ENCODE peak calls at places on chromosomes 1 and 21, in six cellular contexts. One of them, this sample, is unnamed.

GRCh38 chr21:14977814-14978213 is 87.0 kb downstream of the NRIP1 start:
- DNase-seq in mesenchymal stem cell: no peak
- DNase-seq in H9: no peak
- DNase-seq in IMR-90: no peak
- DNase-seq in neuronal stem cell: no peak
- DNase-seq in H1: no peak
- DNase-seq in this sample: no peak

GRCh38 chr1:205061665-205062069 is 18.7 kb downstream of the CNTN2 start:
- DNase-seq in mesenchymal stem cell: peak
- DNase-seq in H9: peak
- DNase-seq in IMR-90: peak
- DNase-seq in neuronal stem cell: peak
- DNase-seq in H1: peak
- DNase-seq in this sample: peak

GRCh38 chr1:61051455-61052392 is 30.6 kb upstream of the NFIA start:
- DNase-seq in mesenchymal stem cell: peak
- DNase-seq in H9: peak
- DNase-seq in IMR-90: no peak
- DNase-seq in neuronal stem cell: no peak
- DNase-seq in H1: peak
- DNase-seq in this sample: peak

GRCh38 chr1:151907363-151908139 is 1.8 kb downstream of the THEM4 start:
- DNase-seq in mesenchymal stem cell: no peak
- DNase-seq in H9: no peak
- DNase-seq in IMR-90: no peak
- DNase-seq in neuronal stem cell: peak
- DNase-seq in H1: no peak
- DNase-seq in this sample: peak

GRCh38 chr1:168824418-168824817 is 95.4 kb upstream of the DPT start:
- DNase-seq in mesenchymal stem cell: no peak
- DNase-seq in H9: no peak
- DNase-seq in IMR-90: no peak
- DNase-seq in neuronal stem cell: no peak
- DNase-seq in H1: no peak
- DNase-seq in this sample: no peak

GRCh38 chr1:93614550-93615200 is 67.0 kb downstream of the BCAR3 start:
- DNase-seq in mesenchymal stem cell: no peak
- DNase-seq in H9: no peak
- DNase-seq in IMR-90: no peak
- DNase-seq in neuronal stem cell: no peak
- DNase-seq in H1: no peak
- DNase-seq in this sample: peak

GRCh38 chr1:119323216-119323982 is 45.2 kb upstream of the HAO2 start:
- DNase-seq in mesenchymal stem cell: no peak
- DNase-seq in H9: no peak
- DNase-seq in IMR-90: no peak
- DNase-seq in neuronal stem cell: no peak
- DNase-seq in H1: no peak
- DNase-seq in this sample: no peak

GRCh38 chr1:205226868-205227583 is 720 bp upstream of the TMCC2 start:
- DNase-seq in mesenchymal stem cell: peak
- DNase-seq in H9: no peak
- DNase-seq in IMR-90: peak
- DNase-seq in neuronal stem cell: no peak
- DNase-seq in H1: no peak
- DNase-seq in this sample: no peak

GRCh38 chr1:150813028-150813707 is 5.1 kb upstream of the CTSK start:
- DNase-seq in mesenchymal stem cell: peak
- DNase-seq in H9: peak
- DNase-seq in IMR-90: peak
- DNase-seq in neuronal stem cell: no peak
- DNase-seq in H1: no peak
- DNase-seq in this sample: peak

DNA sequence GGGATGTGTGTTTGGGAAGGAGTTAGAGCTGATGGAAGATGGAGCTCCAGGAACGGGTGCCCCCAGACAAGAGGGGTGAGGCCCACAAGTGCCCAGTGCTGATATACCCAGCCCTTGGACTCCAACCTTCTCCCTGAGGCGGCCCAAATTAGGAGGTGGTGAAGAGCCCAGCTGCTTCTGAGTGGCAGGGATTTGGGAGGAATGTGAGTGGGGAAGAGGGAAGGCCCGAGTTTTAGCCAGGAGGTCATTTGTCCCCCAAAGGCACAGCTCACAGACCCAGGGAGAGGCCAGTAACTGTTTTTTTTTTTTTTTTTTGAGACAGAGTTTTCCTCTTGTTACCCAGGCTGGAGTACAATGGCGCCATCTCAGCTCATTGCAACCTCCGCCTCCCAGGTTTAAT is 1.2 kb upstream of the PADI2 start:
- DNase-seq in mesenchymal stem cell: no peak
- DNase-seq in H9: no peak
- DNase-seq in IMR-90: no peak
- DNase-seq in neuronal stem cell: no peak
- DNase-seq in H1: no peak
- DNase-seq in this sample: no peak
- H2BK15ac ChIP-seq in mesenchymal stem cell: no peak
- H2BK15ac ChIP-seq in H9: no peak
- H2BK15ac ChIP-seq in IMR-90: no peak
- H2BK15ac ChIP-seq in neuronal stem cell: peak
- H2BK15ac ChIP-seq in H1: no peak
- H2BK15ac ChIP-seq in this sample: no peak

DNA sequence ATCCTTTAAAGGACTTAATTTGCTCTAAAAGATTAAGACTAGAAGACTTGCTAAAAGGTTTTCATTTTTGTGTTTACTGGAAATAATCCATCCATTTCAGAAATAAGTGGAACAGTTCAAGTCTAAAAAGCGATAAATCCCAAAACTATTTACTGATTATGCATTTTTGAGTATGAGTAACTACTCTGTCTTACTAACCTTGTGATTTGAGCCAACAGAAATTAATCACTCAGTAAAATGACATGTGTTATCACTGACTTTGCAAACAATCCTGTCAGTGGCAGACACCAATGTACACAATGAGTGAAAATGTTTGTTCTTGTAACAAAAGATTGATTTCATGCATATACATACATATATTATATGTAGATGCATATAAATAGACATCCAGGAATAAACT is 218.0 kb downstream of the DENND1B start:
- DNase-seq in mesenchymal stem cell: peak
- DNase-seq in H9: no peak
- DNase-seq in IMR-90: peak
- DNase-seq in neuronal stem cell: no peak
- DNase-seq in H1: no peak
- DNase-seq in this sample: no peak
- H2BK15ac ChIP-seq in mesenchymal stem cell: no peak
- H2BK15ac ChIP-seq in H9: no peak
- H2BK15ac ChIP-seq in IMR-90: no peak
- H2BK15ac ChIP-seq in neuronal stem cell: no peak
- H2BK15ac ChIP-seq in H1: no peak
- H2BK15ac ChIP-seq in this sample: no peak

GRCh38 chr21:29658934-29659203 is 280.9 kb downstream of the GRIK1 start:
- DNase-seq in mesenchymal stem cell: no peak
- DNase-seq in H9: no peak
- DNase-seq in IMR-90: no peak
- DNase-seq in neuronal stem cell: no peak
- DNase-seq in H1: no peak
- DNase-seq in this sample: no peak
- H2BK15ac ChIP-seq in mesenchymal stem cell: no peak
- H2BK15ac ChIP-seq in H9: no peak
- H2BK15ac ChIP-seq in IMR-90: no peak
- H2BK15ac ChIP-seq in neuronal stem cell: no peak
- H2BK15ac ChIP-seq in H1: no peak
- H2BK15ac ChIP-seq in this sample: no peak

GRCh38 chr1:87953732-87954344 is 625.2 kb downstream of the LMO4 start:
- DNase-seq in mesenchymal stem cell: peak
- DNase-seq in H9: peak
- DNase-seq in IMR-90: peak
- DNase-seq in neuronal stem cell: peak
- DNase-seq in H1: peak
- DNase-seq in this sample: peak
- H2BK15ac ChIP-seq in mesenchymal stem cell: no peak
- H2BK15ac ChIP-seq in H9: no peak
- H2BK15ac ChIP-seq in IMR-90: peak
- H2BK15ac ChIP-seq in neuronal stem cell: no peak
- H2BK15ac ChIP-seq in H1: no peak
- H2BK15ac ChIP-seq in this sample: no peak

GRCh38 chr1:67980028-67980427 is 70.4 kb downstream of the DIRAS3 start:
- DNase-seq in mesenchymal stem cell: no peak
- DNase-seq in H9: no peak
- DNase-seq in IMR-90: no peak
- DNase-seq in neuronal stem cell: no peak
- DNase-seq in H1: no peak
- DNase-seq in this sample: no peak
- H2BK15ac ChIP-seq in mesenchymal stem cell: no peak
- H2BK15ac ChIP-seq in H9: no peak
- H2BK15ac ChIP-seq in IMR-90: peak
- H2BK15ac ChIP-seq in neuronal stem cell: no peak
- H2BK15ac ChIP-seq in H1: no peak
- H2BK15ac ChIP-seq in this sample: no peak

GRCh38 chr1:7526867-7527732 is 244.0 kb upstream of the VAMP3 start:
- DNase-seq in mesenchymal stem cell: peak
- DNase-seq in H9: no peak
- DNase-seq in IMR-90: peak
- DNase-seq in neuronal stem cell: no peak
- DNase-seq in H1: no peak
- DNase-seq in this sample: no peak

GRCh38 chr1:7527733-7528045 is 243.4 kb upstream of the VAMP3 start:
- DNase-seq in mesenchymal stem cell: no peak
- DNase-seq in H9: no peak
- DNase-seq in IMR-90: no peak
- DNase-seq in neuronal stem cell: no peak
- DNase-seq in H1: no peak
- DNase-seq in this sample: no peak

GRCh38 chr1:7525664-7526063 is 245.4 kb upstream of the VAMP3 start:
- DNase-seq in mesenchymal stem cell: no peak
- DNase-seq in H9: no peak
- DNase-seq in IMR-90: no peak
- DNase-seq in neuronal stem cell: no peak
- DNase-seq in H1: no peak
- DNase-seq in this sample: no peak

GRCh38 chr1:7526196-7526866 is 244.8 kb upstream of the VAMP3 start:
- DNase-seq in mesenchymal stem cell: no peak
- DNase-seq in H9: no peak
- DNase-seq in IMR-90: no peak
- DNase-seq in neuronal stem cell: no peak
- DNase-seq in H1: no peak
- DNase-seq in this sample: no peak

DNA sequence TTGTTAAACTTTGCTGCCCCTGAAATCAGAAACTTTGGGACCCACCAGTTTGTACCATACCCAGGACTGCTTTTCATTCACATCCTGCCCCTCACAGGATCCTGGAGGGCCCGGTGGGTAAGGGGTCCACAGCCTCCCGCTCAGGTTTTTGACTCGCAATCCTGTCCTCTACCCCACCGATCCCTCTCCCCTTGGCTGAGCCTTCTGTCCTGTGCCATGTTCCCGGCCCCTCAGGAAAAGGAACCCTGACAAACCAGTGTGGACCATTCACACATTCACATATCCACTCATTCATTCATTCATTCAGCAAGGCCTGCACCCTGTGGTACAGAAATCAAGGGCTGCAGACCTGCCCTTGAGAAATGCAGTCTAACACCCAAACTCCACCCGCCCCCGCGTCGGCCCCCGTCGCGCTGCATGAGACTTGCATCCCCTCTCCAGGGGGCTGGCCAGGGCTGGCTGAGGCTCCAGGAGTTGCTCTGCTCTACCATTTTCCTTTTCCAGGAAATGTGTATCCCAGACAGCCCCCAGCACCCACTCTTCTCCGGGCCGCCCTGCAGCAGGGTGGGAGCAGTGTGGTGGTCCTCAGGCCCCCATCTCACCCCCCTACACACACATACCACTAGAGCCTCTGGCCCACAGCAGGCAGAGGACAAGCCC is 246.3 kb upstream of the VAMP3 start:
- DNase-seq in mesenchymal stem cell: no peak
- DNase-seq in H9: no peak
- DNase-seq in IMR-90: no peak
- DNase-seq in neuronal stem cell: no peak
- DNase-seq in H1: no peak
- DNase-seq in this sample: no peak
- H2BK15ac ChIP-seq in mesenchymal stem cell: no peak
- H2BK15ac ChIP-seq in H9: no peak
- H2BK15ac ChIP-seq in IMR-90: no peak
- H2BK15ac ChIP-seq in neuronal stem cell: no peak
- H2BK15ac ChIP-seq in H1: no peak
- H2BK15ac ChIP-seq in this sample: no peak